ENCODE peak calls at places on chromosomes 4 and X, in seven cellular contexts. P is esophagus squamous epithelium, M is hepatocyte, A is kidney epithelial cell, R is fibroblast of lung, T is endodermal cell, F is suprapubic skin. C is an unnamed sample.
A peak's percentile ranks its signal among the peaks of the same experiment; 100 is the strongest.

GRCh38 chrX:97050413-97050812 is 166.7 kb downstream of the RPA4 start:
- DNase-seq in P (no peak), A (no peak), R (peak; percentile 6), F (no peak), M (no peak), T (no peak), C (no peak)

GRCh38 chrX:134936542-134936941 is 54.2 kb upstream of the SMIM10 start:
- DNase-seq in M (peak; percentile 17), R (peak; percentile 92), P (no peak), F (no peak), A (no peak), T (no peak), C (peak; percentile 46)

GRCh38 chr4:69589884-69590283 is 49.6 kb downstream of the UGT2A2 start:
- DNase-seq in M (no peak), A (no peak), P (no peak), F (no peak), R (peak; percentile 6), T (no peak), C (no peak)

GRCh38 chr4:20194079-20195013 is 57.4 kb upstream of the SLIT2 start:
- DNase-seq in P (no peak), F (no peak), M (no peak), T (no peak), R (peak; percentile 90), A (no peak), C (peak; percentile 78)

GRCh38 chrX:108131471-108131870 is 39.9 kb downstream of the ATG4A start:
- DNase-seq in A (no peak), F (no peak), P (no peak), M (no peak), T (no peak), R (peak; percentile 79), C (no peak)

GRCh38 chrX:10048076-10048475 is 80.9 kb downstream of the CLDN34 start:
- DNase-seq in M (no peak), T (peak; percentile 64), F (no peak), A (no peak), R (no peak), P (no peak), C (no peak)

GRCh38 chrX:149131780-149132179 is 373.3 kb downstream of the IDS start:
- DNase-seq in A (peak; percentile 32), M (no peak), F (no peak), R (peak; percentile 56), P (no peak), T (no peak), C (no peak)

GRCh38 chrX:72714471-72714916 is 388 bp upstream of the PHKA1 start:
- DNase-seq in T (peak; percentile 78), F (peak; percentile 79), M (peak; percentile 66), R (peak; percentile 73), P (no peak), A (peak; percentile 10), C (no peak)

GRCh38 chrX:132592880-132593279 is 104.0 kb upstream of the MBNL3 start:
- DNase-seq in R (no peak), T (peak; percentile 57), P (no peak), F (no peak), M (peak; percentile 25), A (no peak), C (no peak)

GRCh38 chrX:46681849-46682248 is 77.1 kb downstream of the SLC9A7 start:
- DNase-seq in M (no peak), T (no peak), A (no peak), P (no peak), F (no peak), R (peak; percentile 54), C (no peak)

GRCh38 chr4:86496094-86497060 is 97.7 kb upstream of the PTPN13 start:
- DNase-seq in A (no peak), M (peak; percentile 72), R (peak; percentile 25), P (no peak), T (peak; percentile 60), F (no peak), C (no peak)

GRCh38 chrX:131217878-131218486 is 71.1 kb downstream of the IGSF1 start:
- DNase-seq in A (no peak), F (no peak), P (no peak), R (no peak), T (no peak), M (peak; percentile 7), C (no peak)
- TF ChIP-seq CTCF in A (no peak), F (no peak), P (no peak), R (no peak), T (peak; percentile 57), M (no peak), C (no peak)

GRCh38 chrX:102715967-102716366 is 3.7 kb downstream of the GPRASP2 start:
- DNase-seq in F (no peak), P (no peak), R (no peak), T (no peak), M (no peak), A (no peak), C (no peak)

GRCh38 chrX:102714994-102715393 is 2.7 kb downstream of the GPRASP2 start:
- DNase-seq in P (no peak), R (no peak), M (no peak), F (no peak), T (peak; percentile 65), A (no peak), C (no peak)

GRCh38 chrX:102723456-102723855 is 2.9 kb downstream of the GPRASP3 start:
- DNase-seq in A (no peak), F (no peak), M (no peak), T (no peak), P (no peak), R (peak; percentile 14), C (no peak)

DNA sequence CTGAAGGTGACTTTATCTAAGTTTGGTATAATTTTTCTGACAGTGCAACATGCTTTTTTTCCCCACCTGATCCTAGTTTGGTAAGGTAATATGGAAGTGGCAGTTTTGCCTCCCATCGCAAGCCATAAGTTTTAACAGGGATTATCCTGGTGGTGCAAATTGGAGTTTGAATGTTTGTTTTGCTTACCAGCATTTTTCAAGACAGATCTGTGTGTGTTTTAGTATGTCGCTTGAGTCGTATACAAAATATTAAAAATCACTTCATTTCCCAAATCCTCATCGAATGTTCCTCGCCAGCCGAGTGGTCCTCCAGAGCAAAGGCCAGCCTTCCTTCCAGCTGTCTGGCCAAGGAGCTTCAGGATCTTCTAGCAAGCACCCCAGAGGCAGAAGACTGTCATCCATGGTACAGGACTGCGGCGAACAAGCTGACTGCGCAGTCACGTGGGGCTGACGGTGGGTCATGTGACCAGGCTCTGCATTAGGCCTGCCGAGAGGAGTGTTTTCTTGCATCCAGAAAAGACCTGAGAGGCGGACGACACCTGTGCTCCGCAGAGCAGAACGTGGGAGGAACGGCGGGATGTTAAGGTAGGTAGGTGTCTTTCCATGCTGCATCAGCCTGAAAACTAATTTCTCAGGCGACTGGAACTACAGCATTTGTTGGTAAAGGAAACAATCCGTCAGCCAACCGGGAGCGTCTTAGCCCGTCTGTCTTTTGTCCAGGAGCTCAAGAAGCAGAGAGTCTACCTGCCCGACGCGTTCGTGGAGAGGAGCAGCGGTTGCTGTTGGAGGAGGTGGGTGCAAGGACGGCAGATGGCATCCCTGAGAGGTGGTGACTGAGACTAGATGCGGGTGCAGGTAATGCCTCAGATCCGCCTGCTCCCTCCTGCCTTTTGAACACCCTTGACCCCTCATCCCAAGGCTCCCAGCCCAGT is at the start of gene GPRASP3:
- DNase-seq in A (peak; percentile 18), T (peak; percentile 50), M (peak; percentile 75), R (peak; percentile 75), P (no peak), F (peak; percentile 86), C (no peak)
- H3K4me3 ChIP-seq in A (peak within 1 kb of the TSS; percentile 50), T (peak within 1 kb of the TSS; percentile 71), M (peak within 1 kb of the TSS; percentile 29), R (peak within 1 kb of the TSS; percentile 62), P (peak within 1 kb of the TSS; percentile 46), F (peak within 1 kb of the TSS; percentile 47), C (peak within 1 kb of the TSS; percentile 61)

GRCh38 chr4:168888715-168889215 is 121.3 kb downstream of the CBR4 start:
- DNase-seq in F (no peak), M (no peak), T (no peak), R (no peak), P (no peak), A (no peak), C (no peak)

GRCh38 chr4:168891086-168891485 is 119.0 kb downstream of the CBR4 start:
- DNase-seq in R (no peak), M (no peak), F (no peak), P (no peak), T (no peak), A (no peak), C (no peak)

GRCh38 chr4:168892456-168892855 is 117.6 kb downstream of the CBR4 start:
- DNase-seq in F (no peak), T (no peak), A (no peak), R (no peak), P (no peak), M (no peak), C (no peak)

GRCh38 chr4:168893205-168893604 is 116.8 kb downstream of the CBR4 start:
- DNase-seq in T (no peak), M (no peak), F (no peak), A (no peak), P (no peak), R (no peak), C (no peak)

GRCh38 chr4:168893807-168894206 is 116.2 kb downstream of the CBR4 start:
- DNase-seq in M (no peak), R (no peak), P (no peak), F (no peak), A (no peak), T (no peak), C (no peak)
- H3K36me3 ChIP-seq in M (no peaks in the 10 kb centered on the region), R (peaks cover 15% of the 10 kb centered on the region), P (peaks cover 9% of the 10 kb centered on the region), F (peaks cover 87% of the 10 kb centered on the region), A (no peaks in the 10 kb centered on the region), T (peaks cover 94% of the 10 kb centered on the region), C (peaks cover 16% of the 10 kb centered on the region)

GRCh38 chrX:129759576-129760061 is 20.1 kb upstream of the SASH3 start:
- DNase-seq in T (peak; percentile 52), F (no peak), M (no peak), P (no peak), R (peak; percentile 93), A (peak; percentile 32), C (peak; percentile 21)

GRCh38 chrX:129750971-129751370 is 12.2 kb downstream of the XPNPEP2 start:
- DNase-seq in M (no peak), A (no peak), R (no peak), P (no peak), T (no peak), F (no peak), C (no peak)

GRCh38 chrX:129755779-129756650 is 17.2 kb downstream of the XPNPEP2 start:
- DNase-seq in M (no peak), A (no peak), R (no peak), P (no peak), T (peak; percentile 76), F (no peak), C (no peak)

GRCh38 chrX:129749069-129749468 is 10.3 kb downstream of the XPNPEP2 start:
- DNase-seq in P (no peak), F (no peak), A (no peak), M (no peak), R (no peak), T (no peak), C (no peak)

DNA sequence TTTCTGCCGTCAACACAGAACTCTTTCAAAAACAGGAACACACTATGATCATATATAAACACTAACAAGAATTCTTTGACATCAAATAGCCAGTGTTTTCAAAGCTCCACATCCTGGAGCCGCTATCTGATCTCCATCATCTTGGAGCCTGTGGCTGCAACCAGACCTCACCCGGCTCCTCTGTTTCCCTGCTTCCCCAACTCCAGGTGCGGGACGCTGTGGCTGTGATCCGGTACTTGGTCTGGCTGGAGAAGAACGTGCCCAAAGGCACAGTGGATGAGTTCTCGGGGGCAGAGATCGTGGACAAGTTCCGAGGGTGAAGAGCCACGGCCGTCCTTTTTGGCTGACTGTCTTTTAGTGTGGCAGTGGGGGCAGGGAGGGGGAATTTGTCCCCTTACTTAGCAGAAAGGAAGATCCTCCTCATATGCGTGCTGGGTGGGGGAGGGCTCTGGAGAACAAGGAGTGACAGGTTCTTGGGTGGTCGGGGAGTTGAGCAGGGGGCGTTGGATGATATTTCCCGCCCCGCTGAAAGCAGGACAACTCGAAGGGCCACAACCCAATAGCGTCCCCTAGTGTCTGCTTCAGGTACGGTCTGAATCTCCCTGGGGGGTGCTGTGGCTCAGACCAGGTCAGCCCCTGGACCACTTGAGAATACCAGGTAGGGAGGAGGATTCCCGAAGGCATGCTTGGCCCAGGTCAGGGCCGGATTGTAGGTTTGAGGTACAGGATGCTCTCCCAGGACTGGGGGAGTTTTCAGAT is 15.7 kb downstream of the XPNPEP2 start:
- DNase-seq in T (peak; percentile 86), A (no peak), F (no peak), R (no peak), P (no peak), M (no peak), C (no peak)
- TF ChIP-seq CTCF in T (peak; percentile 85), A (peak; percentile 23), F (peak; percentile 6), R (no peak), P (no peak), M (no peak), C (no peak)